ENCODE peak calls at places on chromosomes 3 and 15, in four cellular contexts. W, I, L and O are unnamed samples. For H3K36me3, the result is how much of the 10 kb centered on the place peaks cover.

GRCh38 chr15:89761929-89762328 is 10.9 kb upstream of the MESP1 start:
- DNase-seq in W (no peak), I (no peak), L (peak), O (no peak)

GRCh38 chr15:70033529-70034140 is 64.1 kb downstream of the TLE3 start:
- DNase-seq in W (no peak), I (no peak), L (no peak), O (peak)

GRCh38 chr3:45034612-45035252 is 8.6 kb downstream of the CLEC3B start:
- DNase-seq in W (no peak), I (no peak), L (peak), O (peak)

GRCh38 chr3:100947119-100947518 is 46.1 kb downstream of the ABI3BP start:
- DNase-seq in W (no peak), I (no peak), L (no peak), O (no peak)

GRCh38 chr15:82850242-82850591 is 40.8 kb downstream of the WHAMM start:
- DNase-seq in W (peak), I (no peak), L (no peak), O (peak)

GRCh38 chr3:143288944-143289343 is 169.4 kb downstream of the CHST2 start:
- DNase-seq in W (no peak), I (no peak), L (no peak), O (no peak)

GRCh38 chr3:159762981-159763465 is 225.6 kb upstream of the IL12A start:
- DNase-seq in W (peak), I (no peak), L (no peak), O (peak)

GRCh38 chr3:99602183-99602582 is 36.2 kb upstream of the COL8A1 start:
- DNase-seq in W (no peak), I (no peak), L (no peak), O (no peak)

GRCh38 chr15:36798789-36799188 is 219.4 kb downstream of the CDIN1 start:
- DNase-seq in W (no peak), I (no peak), L (no peak), O (no peak)

GRCh38 chr15:89075121-89075640 is 13.1 kb upstream of the ABHD2 start:
- DNase-seq in W (no peak), I (no peak), L (no peak), O (no peak)

GRCh38 chr3:47464603-47465002 is 11.1 kb downstream of the SCAP start:
- DNase-seq in W (no peak), I (no peak), L (no peak), O (no peak)

GRCh38 chr3:27639271-27639670 is 82.9 kb downstream of the EOMES start:
- DNase-seq in W (no peak), I (peak), L (no peak), O (no peak)

GRCh38 chr3:187736418-187736871 is 8.8 kb downstream of the BCL6 start:
- DNase-seq in W (peak), I (no peak), L (no peak), O (peak)

GRCh38 chr15:75695206-75695605 is 17.4 kb downstream of the CSPG4 start:
- DNase-seq in W (peak), I (no peak), L (no peak), O (no peak)

GRCh38 chr3:188531210-188531609 is 377.3 kb downstream of the LPP start:
- DNase-seq in W (no peak), I (no peak), L (no peak), O (no peak)

GRCh38 chr3:81105761-81106160 is 655.7 kb downstream of the GBE1 start:
- DNase-seq in W (no peak), I (no peak), L (no peak), O (no peak)

GRCh38 chr3:27644936-27645335 is 77.2 kb downstream of the EOMES start:
- DNase-seq in W (no peak), I (no peak), L (no peak), O (no peak)

GRCh38 chr15:69604050-69604378 is 151.4 kb downstream of the RPLP1 start:
- DNase-seq in W (peak), I (no peak), L (peak), O (no peak)

GRCh38 chr3:73294532-73294931 is 233.1 kb downstream of the EBLN2 start:
- DNase-seq in W (peak), I (no peak), L (no peak), O (no peak)

GRCh38 chr3:152438181-152438580 is 169.5 kb downstream of the MBNL1 start:
- DNase-seq in W (no peak), I (no peak), L (no peak), O (no peak)

GRCh38 chr3:105997800-105998526 is 129.2 kb upstream of the CBLB start:
- DNase-seq in W (no peak), I (no peak), L (no peak), O (no peak)

GRCh38 chr15:66287461-66288055 is 5.8 kb upstream of the DIS3L start:
- DNase-seq in W (peak), I (peak), L (no peak), O (no peak)

DNA sequence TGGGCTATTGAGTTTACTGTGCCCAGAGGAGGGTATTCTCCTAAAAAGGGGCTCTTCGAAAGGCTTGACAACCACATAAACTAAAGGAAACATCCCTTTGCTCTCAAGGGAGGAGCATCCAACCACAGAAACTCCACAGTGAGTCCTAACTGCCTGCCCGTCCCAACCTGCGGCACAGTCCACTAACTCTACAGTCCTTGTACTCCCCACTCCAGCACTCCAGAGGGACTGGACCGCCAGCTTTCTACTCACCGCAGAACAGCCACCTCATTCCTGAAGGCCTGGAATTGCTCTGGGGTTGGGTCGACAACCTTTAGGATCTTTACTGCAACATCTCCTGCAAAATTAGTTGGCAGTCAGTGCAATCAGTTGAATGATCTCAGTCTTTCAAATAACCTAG is 34.6 kb downstream of the MKRN2 start:
- DNase-seq in W (no peak), I (no peak), L (no peak), O (no peak)
- H3K27ac ChIP-seq in W (no peak), I (no peak), L (no peak), O (no peak)

GRCh38 chr3:14403636-14404395 is 1.4 kb downstream of the SLC6A6 start:
- DNase-seq in W (no peak), I (no peak), L (no peak), O (peak)
- H3K36me3 ChIP-seq in W (under half), I (under half), L (under half), O (under half)

GRCh38 chr3:65623362-65623761 is 415.4 kb downstream of the MAGI1 start:
- DNase-seq in W (no peak), I (no peak), L (no peak), O (no peak)

GRCh38 chr3:65633018-65633417 is 405.7 kb downstream of the MAGI1 start:
- DNase-seq in W (no peak), I (no peak), L (no peak), O (no peak)

GRCh38 chr3:65632409-65632808 is 406.3 kb downstream of the MAGI1 start:
- DNase-seq in W (no peak), I (no peak), L (no peak), O (no peak)

GRCh38 chr3:65625310-65625709 is 413.4 kb downstream of the MAGI1 start:
- DNase-seq in W (no peak), I (no peak), L (no peak), O (no peak)

GRCh38 chr3:65627102-65627501 is 411.6 kb downstream of the MAGI1 start:
- DNase-seq in W (no peak), I (no peak), L (no peak), O (no peak)
- H3K27ac ChIP-seq in W (no peak), I (no peak), L (no peak), O (no peak)

GRCh38 chr3:194443911-194444310 is 42.9 kb downstream of the ATP13A3 start:
- DNase-seq in W (no peak), I (no peak), L (no peak), O (no peak)

GRCh38 chr3:194434503-194434902 is 35.4 kb upstream of the GP5 start:
- DNase-seq in W (no peak), I (no peak), L (no peak), O (no peak)

GRCh38 chr3:194440756-194441155 is 41.7 kb upstream of the GP5 start:
- DNase-seq in W (no peak), I (no peak), L (no peak), O (no peak)

DNA sequence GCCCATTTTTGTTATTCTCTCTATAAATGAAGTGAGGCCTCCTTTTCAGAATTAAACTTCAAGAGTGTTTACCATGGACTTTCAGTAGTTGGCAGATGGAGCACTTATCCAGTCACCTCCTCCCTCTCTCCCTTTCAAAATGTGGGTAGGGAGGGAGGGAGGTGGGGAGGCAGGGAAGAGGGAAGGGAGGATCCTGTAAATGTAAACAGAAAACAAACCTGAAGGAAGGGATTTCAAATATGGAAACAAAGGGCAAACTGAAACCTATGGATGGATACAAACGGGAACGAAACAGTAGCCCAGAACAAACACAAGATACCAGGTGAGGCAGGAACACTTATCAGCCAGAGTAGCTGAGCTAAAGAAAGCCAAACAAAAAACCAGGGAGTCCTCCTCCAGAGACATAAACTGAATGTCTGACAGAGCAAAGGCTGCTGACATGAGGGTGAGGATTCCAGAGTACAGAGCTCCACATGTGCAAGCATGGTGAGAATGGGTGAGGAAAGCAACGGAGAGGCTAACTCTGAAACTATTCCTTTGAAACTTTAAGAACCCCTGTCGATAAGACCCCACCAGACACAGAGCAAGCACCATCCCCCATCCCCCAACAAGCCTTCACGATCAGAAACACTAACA is 41.0 kb upstream of the GP5 start:
- DNase-seq in W (no peak), I (no peak), L (no peak), O (no peak)
- H3K36me3 ChIP-seq in W (under half), I (under half), L (under half), O (under half)